ENCODE peak calls at places on chromosomes 4 and X, in nine cellular contexts. One of them, this sample, is unnamed.

GRCh38 chr4:13611283-13611842 is 16.2 kb downstream of the BOD1L1 start:
- DNase-seq in choroid plexus epithelial cell: peak; percentile 93
- DNase-seq in NCI-H2081 treated with DMSO at 0.1 percent for 48 hours: no peak
- DNase-seq in central memory CD4-positive, alpha-beta T cell: no peak
- DNase-seq in cardiac fibroblast: peak; percentile 16
- DNase-seq in stimulated activated naive CD8-positive, alpha-beta T cell treated with anti-CD3 and anti-CD28 coated beads, Interleukin-15, Interleukin-2, amounts not matched to agents 100 U/mL and 50 U/mL, for 24 hours: no peak
- DNase-seq in activated T-helper 1 cell treated with Interleukin-2 at 50 U/mL for 16 hours: no peak
- DNase-seq in hypothalamus: no peak
- DNase-seq in aorta: no peak
- DNase-seq in this sample: no peak

GRCh38 chr4:143441678-143442077 is 71.8 kb upstream of the SMARCA5 start:
- DNase-seq in stimulated activated naive CD8-positive, alpha-beta T cell treated with anti-CD3 and anti-CD28 coated beads, Interleukin-15, Interleukin-2, amounts not matched to agents 100 U/mL and 50 U/mL, for 24 hours: no peak
- DNase-seq in activated T-helper 1 cell treated with Interleukin-2 at 50 U/mL for 16 hours: no peak
- DNase-seq in choroid plexus epithelial cell: peak; percentile 9
- DNase-seq in hypothalamus: no peak
- DNase-seq in aorta: no peak
- DNase-seq in central memory CD4-positive, alpha-beta T cell: no peak
- DNase-seq in cardiac fibroblast: no peak
- DNase-seq in NCI-H2081 treated with DMSO at 0.1 percent for 48 hours: no peak
- DNase-seq in this sample: no peak

GRCh38 chrX:81957900-81958545 is 756.1 kb downstream of the SH3BGRL start:
- DNase-seq in NCI-H2081 treated with DMSO at 0.1 percent for 48 hours: no peak
- DNase-seq in stimulated activated naive CD8-positive, alpha-beta T cell treated with anti-CD3 and anti-CD28 coated beads, Interleukin-15, Interleukin-2, amounts not matched to agents 100 U/mL and 50 U/mL, for 24 hours: no peak
- DNase-seq in cardiac fibroblast: no peak
- DNase-seq in choroid plexus epithelial cell: peak; percentile 2
- DNase-seq in central memory CD4-positive, alpha-beta T cell: peak; percentile 10
- DNase-seq in hypothalamus: no peak
- DNase-seq in activated T-helper 1 cell treated with Interleukin-2 at 50 U/mL for 16 hours: no peak
- DNase-seq in aorta: no peak
- DNase-seq in this sample: no peak

GRCh38 chrX:30955687-30956086 is 66.6 kb upstream of the TAB3 start:
- DNase-seq in NCI-H2081 treated with DMSO at 0.1 percent for 48 hours: no peak
- DNase-seq in choroid plexus epithelial cell: no peak
- DNase-seq in central memory CD4-positive, alpha-beta T cell: no peak
- DNase-seq in aorta: no peak
- DNase-seq in stimulated activated naive CD8-positive, alpha-beta T cell treated with anti-CD3 and anti-CD28 coated beads, Interleukin-15, Interleukin-2, amounts not matched to agents 100 U/mL and 50 U/mL, for 24 hours: no peak
- DNase-seq in hypothalamus: no peak
- DNase-seq in cardiac fibroblast: no peak
- DNase-seq in activated T-helper 1 cell treated with Interleukin-2 at 50 U/mL for 16 hours: no peak
- DNase-seq in this sample: no peak

GRCh38 chr4:188121530-188121929 is 12.1 kb upstream of the TRIML2 start:
- DNase-seq in NCI-H2081 treated with DMSO at 0.1 percent for 48 hours: no peak
- DNase-seq in cardiac fibroblast: no peak
- DNase-seq in hypothalamus: no peak
- DNase-seq in activated T-helper 1 cell treated with Interleukin-2 at 50 U/mL for 16 hours: no peak
- DNase-seq in aorta: no peak
- DNase-seq in choroid plexus epithelial cell: no peak
- DNase-seq in central memory CD4-positive, alpha-beta T cell: no peak
- DNase-seq in stimulated activated naive CD8-positive, alpha-beta T cell treated with anti-CD3 and anti-CD28 coated beads, Interleukin-15, Interleukin-2, amounts not matched to agents 100 U/mL and 50 U/mL, for 24 hours: no peak
- DNase-seq in this sample: no peak

GRCh38 chrX:49233176-49233575 is at the start of gene CACNA1F:
- DNase-seq in activated T-helper 1 cell treated with Interleukin-2 at 50 U/mL for 16 hours: no peak
- DNase-seq in cardiac fibroblast: no peak
- DNase-seq in NCI-H2081 treated with DMSO at 0.1 percent for 48 hours: no peak
- DNase-seq in hypothalamus: no peak
- DNase-seq in central memory CD4-positive, alpha-beta T cell: no peak
- DNase-seq in stimulated activated naive CD8-positive, alpha-beta T cell treated with anti-CD3 and anti-CD28 coated beads, Interleukin-15, Interleukin-2, amounts not matched to agents 100 U/mL and 50 U/mL, for 24 hours: no peak
- DNase-seq in choroid plexus epithelial cell: no peak
- DNase-seq in aorta: peak; percentile 30
- DNase-seq in this sample: no peak

GRCh38 chrX:19280636-19281035 is 63.1 kb upstream of the PDHA1 start:
- DNase-seq in aorta: no peak
- DNase-seq in choroid plexus epithelial cell: no peak
- DNase-seq in activated T-helper 1 cell treated with Interleukin-2 at 50 U/mL for 16 hours: no peak
- DNase-seq in central memory CD4-positive, alpha-beta T cell: no peak
- DNase-seq in hypothalamus: no peak
- DNase-seq in stimulated activated naive CD8-positive, alpha-beta T cell treated with anti-CD3 and anti-CD28 coated beads, Interleukin-15, Interleukin-2, amounts not matched to agents 100 U/mL and 50 U/mL, for 24 hours: no peak
- DNase-seq in NCI-H2081 treated with DMSO at 0.1 percent for 48 hours: no peak
- DNase-seq in cardiac fibroblast: no peak
- DNase-seq in this sample: no peak

GRCh38 chr4:108001540-108001939 is 11.9 kb downstream of the HADH start:
- DNase-seq in choroid plexus epithelial cell: no peak
- DNase-seq in aorta: no peak
- DNase-seq in hypothalamus: no peak
- DNase-seq in activated T-helper 1 cell treated with Interleukin-2 at 50 U/mL for 16 hours: no peak
- DNase-seq in central memory CD4-positive, alpha-beta T cell: no peak
- DNase-seq in cardiac fibroblast: no peak
- DNase-seq in stimulated activated naive CD8-positive, alpha-beta T cell treated with anti-CD3 and anti-CD28 coated beads, Interleukin-15, Interleukin-2, amounts not matched to agents 100 U/mL and 50 U/mL, for 24 hours: no peak
- DNase-seq in NCI-H2081 treated with DMSO at 0.1 percent for 48 hours: no peak
- DNase-seq in this sample: no peak

GRCh38 chr4:121237069-121237399 is 72.9 kb upstream of the TNIP3 start:
- DNase-seq in NCI-H2081 treated with DMSO at 0.1 percent for 48 hours: no peak
- DNase-seq in hypothalamus: no peak
- DNase-seq in cardiac fibroblast: no peak
- DNase-seq in stimulated activated naive CD8-positive, alpha-beta T cell treated with anti-CD3 and anti-CD28 coated beads, Interleukin-15, Interleukin-2, amounts not matched to agents 100 U/mL and 50 U/mL, for 24 hours: no peak
- DNase-seq in aorta: no peak
- DNase-seq in activated T-helper 1 cell treated with Interleukin-2 at 50 U/mL for 16 hours: no peak
- DNase-seq in choroid plexus epithelial cell: peak; percentile 74
- DNase-seq in central memory CD4-positive, alpha-beta T cell: no peak
- DNase-seq in this sample: no peak

GRCh38 chr4:13476915-13477314 is 7.2 kb downstream of the RAB28 start:
- DNase-seq in central memory CD4-positive, alpha-beta T cell: no peak
- DNase-seq in cardiac fibroblast: peak; percentile 64
- DNase-seq in stimulated activated naive CD8-positive, alpha-beta T cell treated with anti-CD3 and anti-CD28 coated beads, Interleukin-15, Interleukin-2, amounts not matched to agents 100 U/mL and 50 U/mL, for 24 hours: no peak
- DNase-seq in aorta: no peak
- DNase-seq in NCI-H2081 treated with DMSO at 0.1 percent for 48 hours: no peak
- DNase-seq in activated T-helper 1 cell treated with Interleukin-2 at 50 U/mL for 16 hours: no peak
- DNase-seq in choroid plexus epithelial cell: peak; percentile 77
- DNase-seq in hypothalamus: no peak
- DNase-seq in this sample: no peak

GRCh38 chr4:25098964-25099843 is 61.0 kb downstream of the SEPSECS start:
- DNase-seq in hypothalamus: no peak
- DNase-seq in activated T-helper 1 cell treated with Interleukin-2 at 50 U/mL for 16 hours: no peak
- DNase-seq in stimulated activated naive CD8-positive, alpha-beta T cell treated with anti-CD3 and anti-CD28 coated beads, Interleukin-15, Interleukin-2, amounts not matched to agents 100 U/mL and 50 U/mL, for 24 hours: no peak
- DNase-seq in choroid plexus epithelial cell: peak; percentile 60
- DNase-seq in cardiac fibroblast: peak; percentile 82
- DNase-seq in NCI-H2081 treated with DMSO at 0.1 percent for 48 hours: no peak
- DNase-seq in central memory CD4-positive, alpha-beta T cell: no peak
- DNase-seq in aorta: no peak
- DNase-seq in this sample: no peak

GRCh38 chr4:72302981-72303704 is 265.9 kb downstream of the ADAMTS3 start:
- DNase-seq in central memory CD4-positive, alpha-beta T cell: peak; percentile 22
- DNase-seq in hypothalamus: no peak
- DNase-seq in activated T-helper 1 cell treated with Interleukin-2 at 50 U/mL for 16 hours: peak; percentile 9
- DNase-seq in NCI-H2081 treated with DMSO at 0.1 percent for 48 hours: no peak
- DNase-seq in stimulated activated naive CD8-positive, alpha-beta T cell treated with anti-CD3 and anti-CD28 coated beads, Interleukin-15, Interleukin-2, amounts not matched to agents 100 U/mL and 50 U/mL, for 24 hours: peak; percentile 37
- DNase-seq in aorta: no peak
- DNase-seq in cardiac fibroblast: peak; percentile 49
- DNase-seq in choroid plexus epithelial cell: peak; percentile 67
- DNase-seq in this sample: peak; percentile 1

GRCh38 chrX:107154787-107155620 is 36.4 kb upstream of the RBM41 start:
- DNase-seq in NCI-H2081 treated with DMSO at 0.1 percent for 48 hours: no peak
- DNase-seq in cardiac fibroblast: peak; percentile 3
- DNase-seq in aorta: no peak
- DNase-seq in hypothalamus: no peak
- DNase-seq in central memory CD4-positive, alpha-beta T cell: no peak
- DNase-seq in activated T-helper 1 cell treated with Interleukin-2 at 50 U/mL for 16 hours: no peak
- DNase-seq in choroid plexus epithelial cell: peak; percentile 51
- DNase-seq in stimulated activated naive CD8-positive, alpha-beta T cell treated with anti-CD3 and anti-CD28 coated beads, Interleukin-15, Interleukin-2, amounts not matched to agents 100 U/mL and 50 U/mL, for 24 hours: peak; percentile 14
- DNase-seq in this sample: no peak

GRCh38 chrX:112642349-112642748 is 37.4 kb downstream of the LHFPL1 start:
- DNase-seq in hypothalamus: no peak
- DNase-seq in choroid plexus epithelial cell: peak; percentile 70
- DNase-seq in aorta: no peak
- DNase-seq in cardiac fibroblast: peak; percentile 54
- DNase-seq in stimulated activated naive CD8-positive, alpha-beta T cell treated with anti-CD3 and anti-CD28 coated beads, Interleukin-15, Interleukin-2, amounts not matched to agents 100 U/mL and 50 U/mL, for 24 hours: peak; percentile 5
- DNase-seq in central memory CD4-positive, alpha-beta T cell: peak; percentile 16
- DNase-seq in NCI-H2081 treated with DMSO at 0.1 percent for 48 hours: peak; percentile 28
- DNase-seq in activated T-helper 1 cell treated with Interleukin-2 at 50 U/mL for 16 hours: no peak
- DNase-seq in this sample: peak; percentile 0

GRCh38 chrX:34300871-34301270 is 168.8 kb upstream of the FAM47A start:
- DNase-seq in NCI-H2081 treated with DMSO at 0.1 percent for 48 hours: no peak
- DNase-seq in choroid plexus epithelial cell: peak; percentile 72
- DNase-seq in central memory CD4-positive, alpha-beta T cell: no peak
- DNase-seq in stimulated activated naive CD8-positive, alpha-beta T cell treated with anti-CD3 and anti-CD28 coated beads, Interleukin-15, Interleukin-2, amounts not matched to agents 100 U/mL and 50 U/mL, for 24 hours: peak; percentile 3
- DNase-seq in activated T-helper 1 cell treated with Interleukin-2 at 50 U/mL for 16 hours: no peak
- DNase-seq in hypothalamus: no peak
- DNase-seq in aorta: no peak
- DNase-seq in cardiac fibroblast: peak; percentile 66
- DNase-seq in this sample: no peak

GRCh38 chrX:53065066-53065465 is 16.5 kb downstream of the GPR173 start:
- DNase-seq in cardiac fibroblast: no peak
- DNase-seq in choroid plexus epithelial cell: no peak
- DNase-seq in activated T-helper 1 cell treated with Interleukin-2 at 50 U/mL for 16 hours: no peak
- DNase-seq in aorta: no peak
- DNase-seq in central memory CD4-positive, alpha-beta T cell: no peak
- DNase-seq in hypothalamus: no peak
- DNase-seq in NCI-H2081 treated with DMSO at 0.1 percent for 48 hours: no peak
- DNase-seq in stimulated activated naive CD8-positive, alpha-beta T cell treated with anti-CD3 and anti-CD28 coated beads, Interleukin-15, Interleukin-2, amounts not matched to agents 100 U/mL and 50 U/mL, for 24 hours: no peak
- DNase-seq in this sample: no peak

GRCh38 chr4:77819409-77819835 is 254 bp upstream of the CNOT6L start:
- DNase-seq in hypothalamus: no peak
- DNase-seq in stimulated activated naive CD8-positive, alpha-beta T cell treated with anti-CD3 and anti-CD28 coated beads, Interleukin-15, Interleukin-2, amounts not matched to agents 100 U/mL and 50 U/mL, for 24 hours: peak; percentile 49
- DNase-seq in central memory CD4-positive, alpha-beta T cell: no peak
- DNase-seq in cardiac fibroblast: no peak
- DNase-seq in choroid plexus epithelial cell: peak; percentile 17
- DNase-seq in aorta: peak; percentile 89
- DNase-seq in activated T-helper 1 cell treated with Interleukin-2 at 50 U/mL for 16 hours: peak; percentile 82
- DNase-seq in NCI-H2081 treated with DMSO at 0.1 percent for 48 hours: no peak
- DNase-seq in this sample: no peak

GRCh38 chr4:15714616-15715015 is 11.8 kb downstream of the BST1 start:
- DNase-seq in stimulated activated naive CD8-positive, alpha-beta T cell treated with anti-CD3 and anti-CD28 coated beads, Interleukin-15, Interleukin-2, amounts not matched to agents 100 U/mL and 50 U/mL, for 24 hours: no peak
- DNase-seq in hypothalamus: no peak
- DNase-seq in choroid plexus epithelial cell: peak; percentile 29
- DNase-seq in activated T-helper 1 cell treated with Interleukin-2 at 50 U/mL for 16 hours: no peak
- DNase-seq in NCI-H2081 treated with DMSO at 0.1 percent for 48 hours: no peak
- DNase-seq in central memory CD4-positive, alpha-beta T cell: no peak
- DNase-seq in cardiac fibroblast: peak; percentile 64
- DNase-seq in aorta: no peak
- DNase-seq in this sample: no peak

GRCh38 chrX:129577473-129577872 is 37.4 kb downstream of the OCRL start:
- DNase-seq in cardiac fibroblast: peak; percentile 85
- DNase-seq in stimulated activated naive CD8-positive, alpha-beta T cell treated with anti-CD3 and anti-CD28 coated beads, Interleukin-15, Interleukin-2, amounts not matched to agents 100 U/mL and 50 U/mL, for 24 hours: no peak
- DNase-seq in central memory CD4-positive, alpha-beta T cell: no peak
- DNase-seq in hypothalamus: no peak
- DNase-seq in NCI-H2081 treated with DMSO at 0.1 percent for 48 hours: no peak
- DNase-seq in activated T-helper 1 cell treated with Interleukin-2 at 50 U/mL for 16 hours: no peak
- DNase-seq in aorta: peak; percentile 55
- DNase-seq in choroid plexus epithelial cell: peak; percentile 89
- DNase-seq in this sample: no peak